ENCODE peak calls at places on chromosome 10, in five cellular contexts. L is H1, T is K562, A is GM12878, M is HepG2. S is an unnamed sample.

GRCh38 chr10:28432210-28432676 is 100.7 kb upstream of the WAC start:
- DNase-seq in L (peak), T (peak), A (no peak), M (peak), S (peak)

GRCh38 chr10:30170814-30171213 is 111.4 kb upstream of the JCAD start:
- DNase-seq in L (no peak), T (no peak), A (no peak), M (no peak), S (no peak)

GRCh38 chr10:102342462-102342861 is 53.0 kb upstream of the NFKB2 start:
- DNase-seq in L (peak), T (no peak), A (no peak), M (no peak), S (peak)

GRCh38 chr10:43230101-43230908 is 36.6 kb downstream of the RASGEF1A start:
- DNase-seq in L (no peak), T (no peak), A (no peak), M (no peak), S (peak)

GRCh38 chr10:101095550-101096213 is 33.9 kb downstream of the KAZALD1 start:
- DNase-seq in L (peak), T (peak), A (peak), M (peak), S (peak)

GRCh38 chr10:62636825-62637248 is 167.7 kb upstream of the ADO start:
- DNase-seq in L (no peak), T (no peak), A (no peak), M (no peak), S (peak)

GRCh38 chr10:91391915-91392314 is 18.2 kb upstream of the HECTD2 start:
- DNase-seq in L (no peak), T (no peak), A (no peak), M (no peak), S (no peak)

GRCh38 chr10:76209135-76209534 is 777.7 kb downstream of the LRMDA start:
- DNase-seq in L (no peak), T (no peak), A (no peak), M (no peak), S (no peak)

GRCh38 chr10:32155075-32155516 is 98.9 kb upstream of the KIF5B start:
- DNase-seq in L (no peak), T (no peak), A (no peak), M (no peak), S (no peak)

GRCh38 chr10:48363617-48364355 is 57.3 kb downstream of the MAPK8 start:
- DNase-seq in L (no peak), T (peak), A (peak), M (peak), S (peak)

GRCh38 chr10:74988055-74988773 is 123.2 kb upstream of the SAMD8 start:
- DNase-seq in L (no peak), T (no peak), A (no peak), M (no peak), S (no peak)

GRCh38 chr10:15083674-15084501 is 4.7 kb downstream of the ACBD7 start:
- DNase-seq in L (no peak), T (no peak), A (no peak), M (no peak), S (no peak)
- H3K4me3 ChIP-seq in L (no peak), T (no peak), A (no peak), M (peak), S (peak)

GRCh38 chr10:72802291-72803118 is 91.0 kb upstream of the OIT3 start:
- DNase-seq in L (no peak), T (no peak), A (no peak), M (no peak), S (no peak)
- TF ChIP-seq CREB1 in L (no peak), T (no peak), A (no peak), M (no peak), S (no peak)

GRCh38 chr10:114917927-114918672 is 19.9 kb upstream of the TRUB1 start:
- DNase-seq in L (no peak), T (no peak), A (no peak), M (no peak), S (peak)
- H3K4me3 ChIP-seq in L (no peak), T (no peak), A (no peak), M (no peak), S (no peak)

GRCh38 chr10:79202188-79203013 is 133.6 kb downstream of the ZMIZ1 start:
- DNase-seq in L (no peak), T (peak), A (no peak), M (peak), S (peak)
- TF ChIP-seq CREB1 in L (no peak), T (no peak), A (no peak), M (no peak), S (no peak)

GRCh38 chr10:17348111-17349008 is 106.0 kb downstream of the ST8SIA6 start:
- DNase-seq in L (no peak), T (peak), A (no peak), M (no peak), S (peak)
- H3K4me3 ChIP-seq in L (no peak), T (peak), A (no peak), M (no peak), S (no peak)

GRCh38 chr10:88879754-88880286 is at the start of gene STAMBPL1:
- DNase-seq in L (no peak), T (no peak), A (peak), M (no peak), S (no peak)
- TF ChIP-seq CREB1 in L (no peak), T (no peak), A (peak), M (no peak), S (no peak)

GRCh38 chr10:97176226-97176625 is 9.5 kb downstream of the SLIT1 start:
- DNase-seq in L (no peak), T (no peak), A (no peak), M (no peak), S (no peak)
- H3K4me3 ChIP-seq in L (no peak), T (no peak), A (no peak), M (no peak), S (no peak)

GRCh38 chr10:85420501-85421191 is 945.9 kb downstream of the GRID1 start:
- DNase-seq in L (peak), T (no peak), A (no peak), M (no peak), S (peak)
- TF ChIP-seq CREB1 in L (no peak), T (no peak), A (no peak), M (no peak), S (no peak)

S was measured in GM23338.